ENCODE peak calls at places on chromosomes 5 and 9, in nine cellular contexts. One of them, this sample, is unnamed.

GRCh38 chr9:130682490-130683121 is 11.0 kb upstream of the EXOSC2 start:
- DNase-seq in hippocampal formation: peak; percentile 78
- DNase-seq in cardiac fibroblast: peak; percentile 77
- DNase-seq in NCI-H2227 treated with DMSO at 0.1 percent for 48 hours: peak; percentile 71
- DNase-seq in nephron progenitor cell: peak; percentile 82
- DNase-seq in activated CD4-positive, alpha-beta T cell treated with anti-CD3 and anti-CD28 coated beads, Interleukin-2, amount 50 U/mL, for 48 hours: peak; percentile 70
- DNase-seq in ovary: peak; percentile 73
- DNase-seq in T-helper 1 cell: peak; percentile 36
- DNase-seq in Peyer's patch: peak; percentile 86
- DNase-seq in this sample: no peak

GRCh38 chr9:37923121-37923795 is 19.3 kb upstream of the SLC25A51 start:
- DNase-seq in activated CD4-positive, alpha-beta T cell treated with anti-CD3 and anti-CD28 coated beads, Interleukin-2, amount 50 U/mL, for 48 hours: no peak
- DNase-seq in nephron progenitor cell: no peak
- DNase-seq in Peyer's patch: no peak
- DNase-seq in NCI-H2227 treated with DMSO at 0.1 percent for 48 hours: no peak
- DNase-seq in ovary: no peak
- DNase-seq in T-helper 1 cell: no peak
- DNase-seq in cardiac fibroblast: no peak
- DNase-seq in hippocampal formation: no peak
- DNase-seq in this sample: no peak

GRCh38 chr5:151448038-151448985 is 909 bp downstream of the SLC36A1 start:
- DNase-seq in nephron progenitor cell: peak; percentile 21
- DNase-seq in Peyer's patch: peak; percentile 57
- DNase-seq in cardiac fibroblast: peak; percentile 18
- DNase-seq in T-helper 1 cell: peak; percentile 4
- DNase-seq in hippocampal formation: peak; percentile 30
- DNase-seq in activated CD4-positive, alpha-beta T cell treated with anti-CD3 and anti-CD28 coated beads, Interleukin-2, amount 50 U/mL, for 48 hours: peak; percentile 5
- DNase-seq in NCI-H2227 treated with DMSO at 0.1 percent for 48 hours: no peak
- DNase-seq in ovary: peak; percentile 21
- DNase-seq in this sample: no peak

GRCh38 chr9:128162215-128163026 is 2.4 kb downstream of the BBLN start:
- DNase-seq in Peyer's patch: no peak
- DNase-seq in T-helper 1 cell: no peak
- DNase-seq in cardiac fibroblast: peak; percentile 44
- DNase-seq in activated CD4-positive, alpha-beta T cell treated with anti-CD3 and anti-CD28 coated beads, Interleukin-2, amount 50 U/mL, for 48 hours: no peak
- DNase-seq in NCI-H2227 treated with DMSO at 0.1 percent for 48 hours: no peak
- DNase-seq in ovary: no peak
- DNase-seq in nephron progenitor cell: no peak
- DNase-seq in hippocampal formation: no peak
- DNase-seq in this sample: no peak

GRCh38 chr5:122163151-122164069 is 34.1 kb downstream of the ZNF474 start:
- DNase-seq in T-helper 1 cell: no peak
- DNase-seq in cardiac fibroblast: peak; percentile 97
- DNase-seq in NCI-H2227 treated with DMSO at 0.1 percent for 48 hours: no peak
- DNase-seq in nephron progenitor cell: no peak
- DNase-seq in activated CD4-positive, alpha-beta T cell treated with anti-CD3 and anti-CD28 coated beads, Interleukin-2, amount 50 U/mL, for 48 hours: no peak
- DNase-seq in ovary: peak; percentile 20
- DNase-seq in Peyer's patch: no peak
- DNase-seq in hippocampal formation: no peak
- DNase-seq in this sample: no peak

GRCh38 chr9:137314561-137315560 is 12.8 kb upstream of the NRARP start:
- DNase-seq in ovary: peak; percentile 16
- DNase-seq in Peyer's patch: peak; percentile 46
- DNase-seq in NCI-H2227 treated with DMSO at 0.1 percent for 48 hours: no peak
- DNase-seq in nephron progenitor cell: peak; percentile 45
- DNase-seq in activated CD4-positive, alpha-beta T cell treated with anti-CD3 and anti-CD28 coated beads, Interleukin-2, amount 50 U/mL, for 48 hours: no peak
- DNase-seq in T-helper 1 cell: no peak
- DNase-seq in cardiac fibroblast: no peak
- DNase-seq in hippocampal formation: no peak
- DNase-seq in this sample: no peak

GRCh38 chr5:55102345-55102744 is at the start of gene GZMA:
- DNase-seq in NCI-H2227 treated with DMSO at 0.1 percent for 48 hours: no peak
- DNase-seq in ovary: no peak
- DNase-seq in cardiac fibroblast: no peak
- DNase-seq in T-helper 1 cell: peak; percentile 76
- DNase-seq in nephron progenitor cell: no peak
- DNase-seq in Peyer's patch: no peak
- DNase-seq in hippocampal formation: no peak
- DNase-seq in activated CD4-positive, alpha-beta T cell treated with anti-CD3 and anti-CD28 coated beads, Interleukin-2, amount 50 U/mL, for 48 hours: no peak
- DNase-seq in this sample: no peak

GRCh38 chr5:158780656-158781237 is 319.0 kb downstream of the EBF1 start:
- DNase-seq in nephron progenitor cell: no peak
- DNase-seq in T-helper 1 cell: no peak
- DNase-seq in cardiac fibroblast: no peak
- DNase-seq in ovary: no peak
- DNase-seq in hippocampal formation: no peak
- DNase-seq in Peyer's patch: no peak
- DNase-seq in NCI-H2227 treated with DMSO at 0.1 percent for 48 hours: no peak
- DNase-seq in activated CD4-positive, alpha-beta T cell treated with anti-CD3 and anti-CD28 coated beads, Interleukin-2, amount 50 U/mL, for 48 hours: no peak
- DNase-seq in this sample: no peak

This sample was measured in stimulated activated naive B cell treated with anti-CD40 and anti-IgM and Interleukin-4, amounts not matched to agents 10 μg/mL and 1 μg/mL and 100 μg/mL, for 72 hours.